ENCODE peak calls at places on chromosomes 1 and 21, in four cellular contexts. Q, M, K and Z are unnamed samples.

GRCh38 chr1:22450421-22451021 is 1.1 kb upstream of the ZBTB40 start:
- DNase-seq in M (no peak), K (no peak), Q (no peak), Z (no peak)

GRCh38 chr1:165352442-165353293 is 3.8 kb downstream of the LMX1A start:
- DNase-seq in K (peak; percentile 57), Q (peak; percentile 35), M (no peak), Z (no peak)

GRCh38 chr1:17525996-17526686 is 13.4 kb upstream of the ARHGEF10L start:
- DNase-seq in M (no peak), K (no peak), Q (no peak), Z (no peak)

GRCh38 chr1:234979316-234980223 is 149.1 kb downstream of the TOMM20 start:
- DNase-seq in K (no peak), Q (no peak), M (no peak), Z (no peak)

GRCh38 chr1:10471411-10472219 is 714 bp downstream of the DFFA start:
- DNase-seq in K (peak; percentile 66), M (no peak), Q (peak; percentile 26), Z (no peak)

GRCh38 chr1:152654110-152654509 is 9.1 kb upstream of the LCE2D start:
- DNase-seq in Q (peak; percentile 83), M (peak; percentile 40), K (peak; percentile 68), Z (peak; percentile 34)

GRCh38 chr21:44920694-44921604 is at the start of gene ITGB2:
- DNase-seq in M (peak; percentile 69), K (no peak), Q (no peak), Z (peak; percentile 40)

GRCh38 chr1:101914473-101915242 is 82.1 kb downstream of the OLFM3 start:
- DNase-seq in M (no peak), Q (no peak), K (no peak), Z (no peak)

GRCh38 chr1:34144743-34145142 is 20.3 kb downstream of the CSMD2 start:
- DNase-seq in Q (no peak), K (no peak), M (no peak), Z (no peak)

GRCh38 chr1:65221638-65222421 is 73.8 kb downstream of the AK4 start:
- DNase-seq in Q (no peak), M (no peak), K (no peak), Z (no peak)

GRCh38 chr1:3745590-3746381 is 6.5 kb upstream of the CCDC27 start:
- DNase-seq in K (no peak), M (no peak), Q (no peak), Z (no peak)

GRCh38 chr1:58919986-58920376 is 136.1 kb upstream of the JUN start:
- DNase-seq in Q (no peak), K (no peak), M (no peak), Z (no peak)

GRCh38 chr1:3298197-3298596 is 156.3 kb upstream of the ARHGEF16 start:
- DNase-seq in M (no peak), K (no peak), Q (no peak), Z (no peak)

GRCh38 chr1:25781130-25781433 is 18.9 kb upstream of the SELENON start:
- DNase-seq in K (no peak), M (no peak), Q (no peak), Z (no peak)

GRCh38 chr1:63887809-63888208 is 114.0 kb downstream of the ROR1 start:
- DNase-seq in M (no peak), K (no peak), Q (no peak), Z (no peak)

GRCh38 chr1:102879439-102879993 is 228.8 kb downstream of the COL11A1 start:
- DNase-seq in K (peak; percentile 45), Q (no peak), M (no peak), Z (no peak)

GRCh38 chr1:174157157-174157806 is 2.0 kb upstream of the RABGAP1L start:
- DNase-seq in K (no peak), Q (no peak), M (no peak), Z (no peak)

GRCh38 chr1:76705560-76705959 is 161.7 kb upstream of the ST6GALNAC5 start:
- DNase-seq in Q (no peak), M (no peak), K (no peak), Z (no peak)

GRCh38 chr1:29575826-29576225 is 339.5 kb downstream of the PTPRU start:
- DNase-seq in K (no peak), M (no peak), Q (no peak), Z (no peak)

GRCh38 chr1:20903452-20903851 is 116.3 kb upstream of the HP1BP3 start:
- DNase-seq in K (peak; percentile 39), M (no peak), Q (no peak), Z (no peak)

GRCh38 chr1:26469558-26469957 is 2.7 kb upstream of the HMGN2 start:
- DNase-seq in K (no peak), M (no peak), Q (no peak), Z (no peak)

GRCh38 chr1:152110365-152110859 is 4.8 kb downstream of the TCHH start:
- DNase-seq in M (no peak), K (peak; percentile 57), Q (no peak), Z (no peak)

GRCh38 chr1:53605181-53605580 is 133.8 kb downstream of the GLIS1 start:
- DNase-seq in Q (no peak), M (no peak), K (no peak), Z (no peak)

DNA sequence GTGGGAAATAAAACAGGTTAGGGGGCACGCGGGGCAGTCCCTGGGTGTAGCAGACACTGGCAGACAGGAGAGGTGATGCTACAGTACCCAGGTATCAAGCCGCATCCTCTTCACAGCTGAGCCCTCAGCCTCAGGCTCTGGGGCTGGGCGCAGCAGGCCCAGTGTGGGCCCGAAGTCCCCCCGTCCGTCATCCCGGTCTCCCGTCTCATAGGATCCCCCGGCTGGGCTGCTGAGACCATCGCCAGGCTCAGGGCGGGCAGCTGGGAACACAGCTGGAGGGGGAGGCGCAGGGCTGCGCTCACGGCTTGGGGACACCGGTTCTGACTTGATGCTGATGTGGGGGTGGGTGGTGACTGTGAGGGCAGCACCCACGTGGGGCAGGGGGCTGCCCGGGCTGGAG is 32.7 kb downstream of the MEF2D start:
- DNase-seq in Q (no peak), K (no peak), M (no peak), Z (no peak)
- H3K4me1 ChIP-seq in Q (peaks cover 8% of the 10 kb centered on the region), K (peaks cover 2% of the 10 kb centered on the region), M (peaks cover 19% of the 10 kb centered on the region), Z (peaks cover 96% of the 10 kb centered on the region)

GRCh38 chr21:34884346-34884929 is 164.7 kb downstream of the RUNX1 start:
- DNase-seq in M (no peak), Q (no peak), K (no peak), Z (no peak)
- H3K4me3 ChIP-seq in M (peak overlapping the region; percentile 46), Q (no peak overlapping the region), K (no peak overlapping the region), Z (peak overlapping the region; percentile 73)

DNA sequence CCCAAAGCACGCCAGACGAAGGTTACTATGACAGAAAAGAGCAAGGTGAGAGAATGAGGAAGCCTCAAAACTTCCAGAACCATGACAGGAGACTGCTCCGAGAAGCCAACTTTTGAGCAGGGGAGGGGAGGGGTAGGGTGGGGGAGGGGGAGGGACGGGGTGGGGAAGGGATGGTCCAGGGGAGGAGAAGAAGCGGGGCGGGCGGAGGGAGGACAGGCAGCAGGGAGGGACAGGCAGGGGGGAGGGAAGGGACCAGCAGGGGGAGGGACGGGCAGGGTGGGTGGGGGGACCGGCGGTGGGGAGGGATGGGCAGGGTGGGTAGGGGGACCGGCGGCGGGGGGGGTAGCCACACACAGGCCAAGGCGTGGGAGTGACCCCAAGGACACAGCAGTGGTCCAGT is 2.0 kb downstream of the INTS11 start:
- DNase-seq in M (no peak), K (no peak), Q (no peak), Z (no peak)
- H3K4me1 ChIP-seq in M (no peaks in the 10 kb centered on the region), K (no peaks in the 10 kb centered on the region), Q (peaks cover 5% of the 10 kb centered on the region), Z (peaks cover 57% of the 10 kb centered on the region)

GRCh38 chr1:82062206-82062605 is 261.5 kb downstream of the ADGRL2 start:
- DNase-seq in M (no peak), Q (no peak), K (no peak), Z (no peak)

GRCh38 chr1:82059931-82060330 is 259.2 kb downstream of the ADGRL2 start:
- DNase-seq in M (no peak), K (no peak), Q (no peak), Z (no peak)

GRCh38 chr1:82064701-82065100 is 264.0 kb downstream of the ADGRL2 start:
- DNase-seq in Q (no peak), M (no peak), K (no peak), Z (no peak)

DNA sequence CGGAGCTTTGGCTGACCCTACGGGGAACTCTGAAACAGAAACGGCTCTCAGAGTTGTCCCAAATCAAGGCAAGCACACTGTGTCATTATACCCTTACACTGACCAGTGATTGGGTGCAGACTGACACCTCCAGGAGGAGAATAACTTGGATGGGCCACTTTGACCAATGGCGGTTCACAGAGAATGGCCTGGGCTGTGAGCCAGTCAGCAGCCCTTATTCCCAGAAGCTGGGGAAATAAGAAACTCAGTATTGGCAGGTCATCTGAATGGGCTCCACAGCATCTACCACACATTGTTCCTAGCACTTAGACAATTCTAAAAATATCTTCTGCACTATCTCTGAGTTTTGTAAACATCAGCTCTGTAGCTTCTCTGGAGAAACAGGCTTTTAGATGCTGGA is 265.2 kb downstream of the ADGRL2 start:
- DNase-seq in M (no peak), K (no peak), Q (no peak), Z (no peak)
- H3K4me3 ChIP-seq in M (no peak overlapping the region), K (no peak overlapping the region), Q (no peak overlapping the region), Z (no peak overlapping the region)